ENCODE peak calls at places on chromosomes 12 and 14, in five cellular contexts. L, W, H, A and P are unnamed samples.

GRCh38 chr12:64252708-64253107 is 30.6 kb upstream of the KICS2 start:
- DNase-seq in L (no peak), W (no peak), H (no peak), A (no peak), P (no peak)

GRCh38 chr12:23560611-23561010 is 388.9 kb downstream of the SOX5 start:
- DNase-seq in L (no peak), W (no peak), H (peak; percentile 71), A (no peak), P (no peak)

GRCh38 chr12:68977909-68978610 is 45.1 kb upstream of the CPM start:
- DNase-seq in L (no peak), W (no peak), H (no peak), A (no peak), P (no peak)

GRCh38 chr12:104695453-104696148 is 238.9 kb downstream of the CHST11 start:
- DNase-seq in L (peak; percentile 64), W (peak; percentile 87), H (no peak), A (no peak), P (no peak)

GRCh38 chr12:45446013-45446412 is 230.1 kb downstream of the ANO6 start:
- DNase-seq in L (no peak), W (no peak), H (no peak), A (no peak), P (peak; percentile 48)

GRCh38 chr12:31749024-31749704 is 20.3 kb upstream of the AMN1 start:
- DNase-seq in L (peak; percentile 39), W (peak; percentile 98), H (peak; percentile 90), A (no peak), P (peak; percentile 46)

GRCh38 chr12:936377-937345 is 12.8 kb downstream of the RAD52 start:
- DNase-seq in L (no peak), W (no peak), H (no peak), A (no peak), P (no peak)

GRCh38 chr14:47186491-47186890 is 488.9 kb downstream of the MDGA2 start:
- DNase-seq in L (no peak), W (no peak), H (no peak), A (no peak), P (no peak)

GRCh38 chr12:93912086-93912733 is 235.0 kb downstream of the CRADD start:
- DNase-seq in L (no peak), W (no peak), H (no peak), A (no peak), P (no peak)

GRCh38 chr12:49684310-49684854 is 22.8 kb downstream of the FMNL3 start:
- DNase-seq in L (no peak), W (no peak), H (no peak), A (no peak), P (no peak)

GRCh38 chr12:15534870-15535269 is 212.6 kb downstream of the PTPRO start:
- DNase-seq in L (no peak), W (no peak), H (no peak), A (no peak), P (no peak)

GRCh38 chr14:61380984-61381383 is 59.6 kb downstream of the PRKCH start:
- DNase-seq in L (no peak), W (no peak), H (no peak), A (no peak), P (no peak)

GRCh38 chr12:129984097-129984496 is 80.3 kb upstream of the TMEM132D start:
- DNase-seq in L (no peak), W (no peak), H (no peak), A (no peak), P (no peak)

GRCh38 chr14:77086017-77086727 is 11.9 kb upstream of the CIPC start:
- DNase-seq in L (no peak), W (peak; percentile 37), H (peak; percentile 65), A (no peak), P (no peak)

GRCh38 chr14:33765251-33765650 is 185.6 kb downstream of the EGLN3 start:
- DNase-seq in L (no peak), W (peak; percentile 74), H (no peak), A (no peak), P (peak; percentile 95)

GRCh38 chr12:1918875-1919236 is 404 bp upstream of the CACNA2D4 start:
- DNase-seq in L (no peak), W (no peak), H (no peak), A (no peak), P (no peak)

GRCh38 chr12:114414031-114414865 is 8.3 kb upstream of the TBX5 start:
- DNase-seq in L (no peak), W (peak; percentile 53), H (no peak), A (no peak), P (no peak)

GRCh38 chr12:211639-212382 is 2.1 kb downstream of the SLC6A12 start:
- DNase-seq in L (no peak), W (no peak), H (no peak), A (no peak), P (no peak)

GRCh38 chr14:22386924-22387775 is 201.9 kb downstream of the DAD1 start:
- DNase-seq in L (no peak), W (peak; percentile 83), H (peak; percentile 50), A (no peak), P (peak; percentile 80)

GRCh38 chr14:36748814-36749213 is 87.2 kb downstream of the PAX9 start:
- DNase-seq in L (no peak), W (no peak), H (no peak), A (no peak), P (no peak)

GRCh38 chr14:67694791-67695393 is 672 bp downstream of the RDH11 start:
- DNase-seq in L (peak; percentile 47), W (peak; percentile 93), H (peak; percentile 73), A (no peak), P (peak; percentile 67)

GRCh38 chr14:91394105-91395081 is 23.2 kb downstream of the CCDC88C start:
- DNase-seq in L (no peak), W (no peak), H (no peak), A (no peak), P (no peak)